ENCODE peak calls at places on chromosomes 11 and 22, in nine cellular contexts. G is psoas muscle, N is cardiac fibroblast, X is suprapubic skin, A is HFF-Myc, M is GM13976, P is sigmoid colon, Z is uterus, D is stomach. S is an unnamed sample.

GRCh38 chr11:33703234-33703633 is 2.6 kb upstream of the C11orf91 start:
- DNase-seq in G (no peak), N (peak; percentile 55), X (no peak), A (no peak), M (no peak), P (no peak), Z (no peak), D (no peak), S (no peak)

GRCh38 chr11:61266602-61267001 is 25.6 kb downstream of the PGA5 start:
- DNase-seq in G (no peak), N (peak; percentile 16), X (no peak), A (no peak), M (no peak), P (no peak), Z (no peak), D (no peak), S (no peak)

GRCh38 chr11:61972112-61972795 is 4.8 kb upstream of the FTH1 start:
- DNase-seq in G (no peak), N (no peak), X (no peak), A (no peak), M (no peak), P (no peak), Z (no peak), D (no peak), S (no peak)

GRCh38 chr11:75777461-75778110 is 9.0 kb downstream of the DGAT2 start:
- DNase-seq in G (no peak), N (peak; percentile 18), X (no peak), A (no peak), M (no peak), P (no peak), Z (no peak), D (no peak), S (no peak)

GRCh38 chr22:23151827-23152226 is 6.5 kb downstream of the RAB36 start:
- DNase-seq in G (no peak), N (no peak), X (no peak), A (no peak), M (no peak), P (no peak), Z (no peak), D (no peak), S (no peak)

GRCh38 chr11:57493507-57494503 is 21.7 kb downstream of the SLC43A1 start:
- DNase-seq in G (peak; percentile 46), N (peak; percentile 44), X (no peak), A (no peak), M (peak; percentile 81), P (peak; percentile 81), Z (peak; percentile 61), D (peak; percentile 83), S (no peak)

GRCh38 chr11:62539238-62539925 is 7.2 kb downstream of the AHNAK start:
- DNase-seq in G (peak; percentile 88), N (peak; percentile 87), X (peak; percentile 82), A (peak; percentile 60), M (no peak), P (peak; percentile 93), Z (peak; percentile 91), D (peak; percentile 63), S (no peak)

GRCh38 chr11:47020793-47021624 is 84.4 kb downstream of the CSTPP1 start:
- DNase-seq in G (no peak), N (peak; percentile 17), X (no peak), A (no peak), M (no peak), P (no peak), Z (no peak), D (no peak), S (no peak)

GRCh38 chr11:10432971-10433370 is 22.1 kb upstream of the AMPD3 start:
- DNase-seq in G (no peak), N (no peak), X (no peak), A (no peak), M (no peak), P (no peak), Z (no peak), D (no peak), S (no peak)

GRCh38 chr11:128610765-128611617 is 23.6 kb upstream of the ETS1 start:
- DNase-seq in G (no peak), N (no peak), X (no peak), A (no peak), M (peak; percentile 78), P (no peak), Z (no peak), D (no peak), S (no peak)

GRCh38 chr11:8586184-8586583 is 7.8 kb downstream of the STK33 start:
- DNase-seq in G (no peak), N (no peak), X (no peak), A (no peak), M (no peak), P (no peak), Z (no peak), D (no peak), S (no peak)

DNA sequence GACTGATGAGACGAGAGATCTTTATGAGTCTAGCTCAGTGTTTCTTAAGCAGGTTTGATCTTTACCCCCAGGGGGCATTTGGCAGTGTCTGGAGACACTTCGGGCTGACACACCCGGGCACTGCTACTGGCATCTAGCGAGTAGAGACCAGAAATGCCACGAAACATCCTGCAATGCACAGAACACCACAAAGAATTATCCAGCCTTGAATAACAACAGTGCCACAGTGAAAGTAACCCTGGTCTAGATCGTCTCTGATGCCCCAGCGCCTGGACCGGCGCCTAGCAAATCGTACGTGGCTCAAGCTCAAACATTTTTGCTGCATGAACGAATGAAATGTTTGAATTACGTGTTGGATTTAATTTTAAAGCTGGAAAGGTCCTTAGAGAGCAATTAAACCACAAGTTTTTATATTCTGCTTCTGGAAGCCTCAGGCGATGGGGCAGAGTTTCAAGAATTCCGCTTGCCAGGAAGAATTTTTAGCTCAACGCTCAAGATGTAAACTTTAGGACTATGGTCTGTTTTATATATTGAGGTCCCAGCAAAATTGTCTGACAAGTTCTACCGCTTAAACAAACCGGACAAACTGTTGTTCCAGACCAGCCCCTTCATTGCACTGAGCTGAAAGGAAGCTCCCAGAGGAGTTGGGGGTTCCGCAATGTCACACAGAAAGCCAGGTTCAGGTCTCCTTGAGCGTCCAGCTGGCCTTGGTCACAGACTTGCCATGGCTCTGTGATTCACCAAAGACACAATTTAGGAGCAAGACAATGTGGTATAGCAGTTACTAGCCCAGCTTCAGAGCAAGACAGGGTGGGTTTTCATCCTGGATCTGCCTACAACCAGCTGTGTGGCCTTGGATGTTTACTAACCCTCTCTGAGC is 44.2 kb upstream of the SMTN start:
- DNase-seq in G (peak; percentile 30), N (peak; percentile 45), X (no peak), A (peak; percentile 41), M (no peak), P (peak; percentile 90), Z (peak; percentile 77), D (no peak), S (no peak)
- TF ChIP-seq CTCF in G (no peak), N (peak; percentile 18), X (no peak), A (peak; percentile 14), M (no peak), P (no peak), Z (no peak), D (no peak), S (no peak)

GRCh38 chr11:4863893-4864292 is 14.9 kb upstream of the OR51S1 start:
- DNase-seq in G (no peak), N (no peak), X (no peak), A (no peak), M (no peak), P (no peak), Z (no peak), D (no peak), S (no peak)
- TF ChIP-seq CTCF in G (no peak), N (no peak), X (no peak), A (no peak), M (no peak), P (no peak), Z (no peak), D (no peak), S (no peak)

DNA sequence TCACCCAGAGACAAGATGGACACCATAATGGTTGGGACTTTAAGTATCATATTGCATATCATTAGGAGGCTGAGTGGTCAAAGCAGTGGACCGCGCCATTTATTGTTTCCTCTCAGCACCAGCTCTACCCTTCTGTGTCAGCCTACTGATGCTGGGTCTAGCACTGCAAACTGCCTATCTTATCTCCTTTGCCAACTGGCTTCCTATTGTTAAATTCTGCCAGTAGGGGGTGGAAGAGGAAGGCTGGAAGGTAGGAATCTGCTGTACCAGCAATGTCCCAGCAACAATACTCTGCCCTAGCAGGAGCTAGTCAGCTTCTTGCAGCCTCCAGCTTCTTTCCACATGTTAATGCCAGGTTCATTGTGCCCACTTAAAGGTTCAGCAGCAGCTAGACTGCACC is 367.1 kb upstream of the PDGFD start:
- DNase-seq in G (no peak), N (peak; percentile 23), X (no peak), A (no peak), M (peak; percentile 3), P (no peak), Z (no peak), D (no peak), S (no peak)
- TF ChIP-seq CTCF in G (no peak), N (peak; percentile 35), X (no peak), A (peak; percentile 14), M (no peak), P (no peak), Z (no peak), D (no peak), S (peak; percentile 41)

GRCh38 chr11:2955896-2956476 is 26.8 kb upstream of the PHLDA2 start:
- DNase-seq in G (no peak), N (no peak), X (no peak), A (no peak), M (no peak), P (no peak), Z (no peak), D (no peak), S (no peak)
- TF ChIP-seq CTCF in G (no peak), N (no peak), X (no peak), A (peak; percentile 8), M (no peak), P (no peak), Z (no peak), D (no peak), S (no peak)

DNA sequence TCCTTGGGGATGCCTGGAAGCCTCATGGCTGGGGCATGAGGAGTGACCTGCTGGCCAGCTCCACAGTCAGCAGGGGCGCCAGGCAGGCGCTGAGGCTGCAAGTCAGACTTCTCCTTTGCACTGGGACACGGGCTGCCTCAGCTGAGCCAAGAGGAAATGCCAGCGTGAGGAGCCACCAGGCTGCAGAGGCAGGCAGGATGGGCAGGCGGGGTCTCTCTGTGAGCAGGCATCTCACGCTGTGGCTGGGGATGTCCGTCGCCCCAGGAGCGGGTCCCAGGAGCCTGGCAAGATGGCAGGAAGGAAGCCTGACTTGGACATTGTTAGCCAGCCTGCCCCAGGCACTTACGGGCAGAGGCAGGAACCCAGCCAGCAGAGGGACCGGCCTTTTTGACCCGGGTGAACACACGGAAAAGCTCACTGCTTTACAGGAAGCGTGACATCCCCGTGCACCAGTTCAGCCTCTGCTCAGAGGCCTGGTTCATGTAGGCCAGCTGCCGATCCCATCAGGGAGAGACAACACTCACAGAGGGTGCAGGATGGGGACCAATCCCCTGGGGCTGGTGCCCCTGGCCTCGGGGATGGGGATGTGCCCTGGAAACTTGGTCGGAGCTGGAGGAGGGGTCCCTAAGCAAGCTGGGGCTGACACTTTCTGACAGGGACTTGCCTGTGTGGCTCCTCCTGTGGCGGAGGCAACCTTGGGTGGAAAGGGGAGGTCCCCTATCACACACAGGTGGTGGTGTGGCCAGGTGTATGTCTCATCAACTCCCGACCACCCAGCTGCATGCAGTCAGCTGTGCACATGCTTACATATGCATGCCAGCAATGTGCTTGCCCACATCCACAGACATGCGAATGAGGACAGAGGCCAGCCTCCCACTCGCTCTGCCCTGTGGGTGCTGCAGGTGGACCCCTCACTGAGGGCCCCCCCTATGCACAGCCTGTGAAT is 10.0 kb downstream of the GNB1L start:
- DNase-seq in G (peak; percentile 68), N (peak; percentile 45), X (no peak), A (no peak), M (peak; percentile 18), P (peak; percentile 73), Z (peak; percentile 68), D (peak; percentile 57), S (no peak)
- TF ChIP-seq CTCF in G (no peak), N (no peak), X (peak; percentile 8), A (no peak), M (no peak), P (no peak), Z (peak; percentile 5), D (no peak), S (no peak)

S was measured in type B pancreatic cell.